ENCODE peak calls at places on chromosomes 6 and 20, in eight cellular contexts. One of them, this sample, is unnamed.

GRCh38 chr6:137926207-137926731 is 59.2 kb downstream of the TNFAIP3 start:
- DNase-seq in left lobe of liver: no peak
- DNase-seq in GM13977: no peak
- DNase-seq in upper lobe of right lung: no peak
- DNase-seq in putamen: no peak
- DNase-seq in HTR-8/SVneo: peak; percentile 51
- DNase-seq in foreskin fibroblast: peak; percentile 85
- DNase-seq in NCI-H1105: no peak
- DNase-seq in this sample: no peak

GRCh38 chr20:19396466-19397081 is 184.1 kb downstream of the SLC24A3 start:
- DNase-seq in left lobe of liver: no peak
- DNase-seq in GM13977: no peak
- DNase-seq in upper lobe of right lung: no peak
- DNase-seq in putamen: no peak
- DNase-seq in HTR-8/SVneo: no peak
- DNase-seq in foreskin fibroblast: no peak
- DNase-seq in NCI-H1105: no peak
- DNase-seq in this sample: no peak

GRCh38 chr6:149335924-149336323 is 18.4 kb downstream of the TAB2 start:
- DNase-seq in left lobe of liver: no peak
- DNase-seq in GM13977: no peak
- DNase-seq in upper lobe of right lung: no peak
- DNase-seq in putamen: no peak
- DNase-seq in HTR-8/SVneo: no peak
- DNase-seq in foreskin fibroblast: peak; percentile 68
- DNase-seq in NCI-H1105: no peak
- DNase-seq in this sample: no peak

GRCh38 chr20:56391596-56392281 is at the start of gene AURKA:
- DNase-seq in left lobe of liver: no peak
- DNase-seq in GM13977: no peak
- DNase-seq in upper lobe of right lung: no peak
- DNase-seq in putamen: no peak
- DNase-seq in HTR-8/SVneo: no peak
- DNase-seq in foreskin fibroblast: no peak
- DNase-seq in NCI-H1105: no peak
- DNase-seq in this sample: no peak

GRCh38 chr20:20210327-20210726 is 157.6 kb upstream of the INSM1 start:
- DNase-seq in left lobe of liver: no peak
- DNase-seq in GM13977: no peak
- DNase-seq in upper lobe of right lung: no peak
- DNase-seq in putamen: no peak
- DNase-seq in HTR-8/SVneo: no peak
- DNase-seq in foreskin fibroblast: no peak
- DNase-seq in NCI-H1105: no peak
- DNase-seq in this sample: no peak

GRCh38 chr20:23037017-23037481 is 1.9 kb downstream of the SSTR4 start:
- DNase-seq in left lobe of liver: no peak
- DNase-seq in GM13977: no peak
- DNase-seq in upper lobe of right lung: no peak
- DNase-seq in putamen: no peak
- DNase-seq in HTR-8/SVneo: no peak
- DNase-seq in foreskin fibroblast: no peak
- DNase-seq in NCI-H1105: no peak
- DNase-seq in this sample: no peak

GRCh38 chr20:60808701-60809100 is 443.4 kb upstream of the CDH4 start:
- DNase-seq in left lobe of liver: no peak
- DNase-seq in GM13977: no peak
- DNase-seq in upper lobe of right lung: no peak
- DNase-seq in putamen: no peak
- DNase-seq in HTR-8/SVneo: no peak
- DNase-seq in foreskin fibroblast: no peak
- DNase-seq in NCI-H1105: no peak
- DNase-seq in this sample: no peak

GRCh38 chr6:31778999-31779885 is 2.1 kb upstream of the VWA7 start:
- DNase-seq in left lobe of liver: no peak
- DNase-seq in GM13977: no peak
- DNase-seq in upper lobe of right lung: no peak
- DNase-seq in putamen: no peak
- DNase-seq in HTR-8/SVneo: no peak
- DNase-seq in foreskin fibroblast: no peak
- DNase-seq in NCI-H1105: no peak
- DNase-seq in this sample: no peak

GRCh38 chr6:42450314-42451145 is 1.2 kb downstream of the TRERF1 start:
- DNase-seq in left lobe of liver: no peak
- DNase-seq in GM13977: no peak
- DNase-seq in upper lobe of right lung: no peak
- DNase-seq in putamen: no peak
- DNase-seq in HTR-8/SVneo: no peak
- DNase-seq in foreskin fibroblast: no peak
- DNase-seq in NCI-H1105: no peak
- DNase-seq in this sample: no peak

GRCh38 chr6:107778242-107778641 is 45.9 kb downstream of the SCML4 start:
- DNase-seq in left lobe of liver: no peak
- DNase-seq in GM13977: no peak
- DNase-seq in upper lobe of right lung: no peak
- DNase-seq in putamen: no peak
- DNase-seq in HTR-8/SVneo: no peak
- DNase-seq in foreskin fibroblast: no peak
- DNase-seq in NCI-H1105: no peak
- DNase-seq in this sample: no peak

GRCh38 chr20:23005761-23006160 is 29.4 kb upstream of the SSTR4 start:
- DNase-seq in left lobe of liver: no peak
- DNase-seq in GM13977: no peak
- DNase-seq in upper lobe of right lung: no peak
- DNase-seq in putamen: no peak
- DNase-seq in HTR-8/SVneo: no peak
- DNase-seq in foreskin fibroblast: no peak
- DNase-seq in NCI-H1105: no peak
- DNase-seq in this sample: no peak

GRCh38 chr6:73054958-73055357 is 170.3 kb downstream of the KHDC1L start:
- DNase-seq in left lobe of liver: no peak
- DNase-seq in GM13977: no peak
- DNase-seq in upper lobe of right lung: no peak
- DNase-seq in putamen: no peak
- DNase-seq in HTR-8/SVneo: no peak
- DNase-seq in foreskin fibroblast: no peak
- DNase-seq in NCI-H1105: no peak
- DNase-seq in this sample: no peak

GRCh38 chr6:113980937-113981554 is 10.1 kb upstream of the HDAC2 start:
- DNase-seq in left lobe of liver: no peak
- DNase-seq in GM13977: peak; percentile 28
- DNase-seq in upper lobe of right lung: no peak
- DNase-seq in putamen: no peak
- DNase-seq in HTR-8/SVneo: no peak
- DNase-seq in foreskin fibroblast: no peak
- DNase-seq in NCI-H1105: peak; percentile 48
- DNase-seq in this sample: peak; percentile 21

GRCh38 chr6:129717287-129717686 is 7.3 kb upstream of the ARHGAP18 start:
- DNase-seq in left lobe of liver: no peak
- DNase-seq in GM13977: no peak
- DNase-seq in upper lobe of right lung: no peak
- DNase-seq in putamen: no peak
- DNase-seq in HTR-8/SVneo: no peak
- DNase-seq in foreskin fibroblast: no peak
- DNase-seq in NCI-H1105: no peak
- DNase-seq in this sample: no peak

GRCh38 chr6:18148304-18149025 is 6.4 kb downstream of the TPMT start:
- DNase-seq in left lobe of liver: no peak
- DNase-seq in GM13977: no peak
- DNase-seq in upper lobe of right lung: no peak
- DNase-seq in putamen: no peak
- DNase-seq in HTR-8/SVneo: peak; percentile 67
- DNase-seq in foreskin fibroblast: peak; percentile 90
- DNase-seq in NCI-H1105: no peak
- DNase-seq in this sample: no peak

GRCh38 chr6:106529438-106529837 is 99.9 kb downstream of the RTN4IP1 start:
- DNase-seq in left lobe of liver: no peak
- DNase-seq in GM13977: no peak
- DNase-seq in upper lobe of right lung: no peak
- DNase-seq in putamen: no peak
- DNase-seq in HTR-8/SVneo: no peak
- DNase-seq in foreskin fibroblast: no peak
- DNase-seq in NCI-H1105: no peak
- DNase-seq in this sample: no peak

This sample was measured in GM10248.